ENCODE peak calls at places on chromosomes 11 and 22, in eight cellular contexts. One of them, this sample, is unnamed. For H3K27me3, the result is how much of the 10 kb centered on the place peaks cover.

GRCh38 chr11:45961841-45962240 is 39.4 kb downstream of the LARGE2 start:
- DNase-seq in cardiac muscle cell: no peak
- DNase-seq in tibial artery: no peak
- DNase-seq in SJSA1: no peak
- DNase-seq in GM23248: no peak
- DNase-seq in psoas muscle: no peak
- DNase-seq in pancreas: no peak
- DNase-seq in dorsolateral prefrontal cortex: no peak
- DNase-seq in this sample: no peak

GRCh38 chr11:108906329-108906728 is 241.5 kb downstream of the DDX10 start:
- DNase-seq in psoas muscle: no peak
- DNase-seq in dorsolateral prefrontal cortex: no peak
- DNase-seq in tibial artery: no peak
- DNase-seq in SJSA1: no peak
- DNase-seq in pancreas: no peak
- DNase-seq in cardiac muscle cell: peak
- DNase-seq in GM23248: peak
- DNase-seq in this sample: no peak

GRCh38 chr11:97722065-97722464 is 1298.7 kb upstream of the CNTN5 start:
- DNase-seq in SJSA1: peak
- DNase-seq in pancreas: no peak
- DNase-seq in dorsolateral prefrontal cortex: no peak
- DNase-seq in tibial artery: no peak
- DNase-seq in GM23248: no peak
- DNase-seq in psoas muscle: no peak
- DNase-seq in cardiac muscle cell: peak
- DNase-seq in this sample: peak

GRCh38 chr11:58394195-58394594 is 12.5 kb downstream of the OR5B3 start:
- DNase-seq in GM23248: peak
- DNase-seq in dorsolateral prefrontal cortex: no peak
- DNase-seq in psoas muscle: no peak
- DNase-seq in cardiac muscle cell: peak
- DNase-seq in SJSA1: peak
- DNase-seq in tibial artery: no peak
- DNase-seq in pancreas: no peak
- DNase-seq in this sample: peak

GRCh38 chr22:35697142-35697541 is 20.5 kb upstream of the APOL5 start:
- DNase-seq in cardiac muscle cell: no peak
- DNase-seq in pancreas: no peak
- DNase-seq in dorsolateral prefrontal cortex: no peak
- DNase-seq in GM23248: no peak
- DNase-seq in psoas muscle: no peak
- DNase-seq in tibial artery: no peak
- DNase-seq in SJSA1: no peak
- DNase-seq in this sample: no peak

GRCh38 chr11:76698321-76699043 is 27.9 kb upstream of the LRRC32 start:
- DNase-seq in psoas muscle: no peak
- DNase-seq in dorsolateral prefrontal cortex: no peak
- DNase-seq in GM23248: peak
- DNase-seq in SJSA1: no peak
- DNase-seq in pancreas: no peak
- DNase-seq in cardiac muscle cell: no peak
- DNase-seq in tibial artery: no peak
- DNase-seq in this sample: peak

GRCh38 chr11:7706377-7706776 is at the start of gene OVCH2:
- DNase-seq in SJSA1: no peak
- DNase-seq in psoas muscle: no peak
- DNase-seq in dorsolateral prefrontal cortex: no peak
- DNase-seq in tibial artery: no peak
- DNase-seq in GM23248: no peak
- DNase-seq in cardiac muscle cell: no peak
- DNase-seq in pancreas: no peak
- DNase-seq in this sample: no peak

GRCh38 chr11:2797741-2798361 is 87.7 kb downstream of the CDKN1C start:
- DNase-seq in GM23248: no peak
- DNase-seq in cardiac muscle cell: no peak
- DNase-seq in psoas muscle: peak
- DNase-seq in tibial artery: peak
- DNase-seq in dorsolateral prefrontal cortex: peak
- DNase-seq in pancreas: peak
- DNase-seq in SJSA1: no peak
- DNase-seq in this sample: peak

GRCh38 chr22:18068381-18068988 is 9.3 kb upstream of the PEX26 start:
- DNase-seq in cardiac muscle cell: no peak
- DNase-seq in GM23248: peak
- DNase-seq in tibial artery: no peak
- DNase-seq in dorsolateral prefrontal cortex: no peak
- DNase-seq in pancreas: no peak
- DNase-seq in SJSA1: peak
- DNase-seq in psoas muscle: no peak
- DNase-seq in this sample: no peak

GRCh38 chr11:100525197-100525596 is 161.9 kb upstream of the ARHGAP42 start:
- DNase-seq in GM23248: no peak
- DNase-seq in dorsolateral prefrontal cortex: no peak
- DNase-seq in cardiac muscle cell: no peak
- DNase-seq in SJSA1: no peak
- DNase-seq in pancreas: no peak
- DNase-seq in tibial artery: no peak
- DNase-seq in psoas muscle: no peak
- DNase-seq in this sample: no peak

GRCh38 chr11:65657426-65657825 is 5.3 kb downstream of the RELA start:
- DNase-seq in GM23248: no peak
- DNase-seq in pancreas: no peak
- DNase-seq in cardiac muscle cell: no peak
- DNase-seq in tibial artery: no peak
- DNase-seq in dorsolateral prefrontal cortex: no peak
- DNase-seq in psoas muscle: no peak
- DNase-seq in SJSA1: no peak
- DNase-seq in this sample: no peak

GRCh38 chr22:41247703-41248102 is 7.0 kb upstream of the CHADL start:
- DNase-seq in GM23248: no peak
- DNase-seq in pancreas: no peak
- DNase-seq in cardiac muscle cell: no peak
- DNase-seq in psoas muscle: no peak
- DNase-seq in tibial artery: no peak
- DNase-seq in SJSA1: no peak
- DNase-seq in dorsolateral prefrontal cortex: no peak
- DNase-seq in this sample: no peak

GRCh38 chr22:32617271-32617670 is 142.7 kb downstream of the FBXO7 start:
- DNase-seq in psoas muscle: no peak
- DNase-seq in pancreas: no peak
- DNase-seq in cardiac muscle cell: peak
- DNase-seq in dorsolateral prefrontal cortex: no peak
- DNase-seq in SJSA1: peak
- DNase-seq in GM23248: peak
- DNase-seq in tibial artery: no peak
- DNase-seq in this sample: no peak

GRCh38 chr11:115941481-115941993 is 437.3 kb upstream of the CADM1 start:
- DNase-seq in psoas muscle: peak
- DNase-seq in GM23248: no peak
- DNase-seq in dorsolateral prefrontal cortex: peak
- DNase-seq in cardiac muscle cell: peak
- DNase-seq in SJSA1: peak
- DNase-seq in pancreas: peak
- DNase-seq in tibial artery: peak
- DNase-seq in this sample: no peak

GRCh38 chr11:45669956-45670355 is 4.5 kb upstream of the CHST1 start:
- DNase-seq in dorsolateral prefrontal cortex: no peak
- DNase-seq in tibial artery: no peak
- DNase-seq in SJSA1: no peak
- DNase-seq in pancreas: no peak
- DNase-seq in GM23248: no peak
- DNase-seq in psoas muscle: no peak
- DNase-seq in cardiac muscle cell: no peak
- DNase-seq in this sample: no peak

GRCh38 chr22:29951675-29952413 is 68.9 kb downstream of the MTMR3 start:
- DNase-seq in tibial artery: no peak
- DNase-seq in dorsolateral prefrontal cortex: no peak
- DNase-seq in psoas muscle: no peak
- DNase-seq in pancreas: no peak
- DNase-seq in cardiac muscle cell: no peak
- DNase-seq in SJSA1: no peak
- DNase-seq in GM23248: no peak
- DNase-seq in this sample: no peak

GRCh38 chr11:112106070-112106469 is 19.4 kb downstream of the SDHD start:
- DNase-seq in pancreas: no peak
- DNase-seq in tibial artery: no peak
- DNase-seq in psoas muscle: no peak
- DNase-seq in dorsolateral prefrontal cortex: no peak
- DNase-seq in cardiac muscle cell: no peak
- DNase-seq in SJSA1: no peak
- DNase-seq in GM23248: no peak
- DNase-seq in this sample: no peak

GRCh38 chr22:46139895-46140350 is 10.4 kb upstream of the PPARA start:
- DNase-seq in pancreas: peak
- DNase-seq in psoas muscle: peak
- DNase-seq in tibial artery: no peak
- DNase-seq in dorsolateral prefrontal cortex: no peak
- DNase-seq in cardiac muscle cell: no peak
- DNase-seq in SJSA1: no peak
- DNase-seq in GM23248: no peak
- DNase-seq in this sample: peak

GRCh38 chr11:112751312-112751711 is 209.9 kb upstream of the NCAM1 start:
- DNase-seq in SJSA1: no peak
- DNase-seq in GM23248: no peak
- DNase-seq in psoas muscle: no peak
- DNase-seq in tibial artery: no peak
- DNase-seq in cardiac muscle cell: no peak
- DNase-seq in pancreas: no peak
- DNase-seq in dorsolateral prefrontal cortex: no peak
- DNase-seq in this sample: peak

GRCh38 chr11:58471892-58472291 is 29.9 kb upstream of the OR5B12 start:
- DNase-seq in tibial artery: no peak
- DNase-seq in cardiac muscle cell: no peak
- DNase-seq in dorsolateral prefrontal cortex: no peak
- DNase-seq in pancreas: no peak
- DNase-seq in SJSA1: no peak
- DNase-seq in GM23248: no peak
- DNase-seq in psoas muscle: no peak
- DNase-seq in this sample: no peak

GRCh38 chr11:120240866-120241265 is 926 bp downstream of the POU2F3 start:
- DNase-seq in dorsolateral prefrontal cortex: no peak
- DNase-seq in pancreas: no peak
- DNase-seq in psoas muscle: no peak
- DNase-seq in cardiac muscle cell: no peak
- DNase-seq in SJSA1: no peak
- DNase-seq in tibial artery: no peak
- DNase-seq in GM23248: no peak
- DNase-seq in this sample: no peak
- H3K27me3 ChIP-seq in dorsolateral prefrontal cortex: under half
- H3K27me3 ChIP-seq in pancreas: under half
- H3K27me3 ChIP-seq in psoas muscle: half or more
- H3K27me3 ChIP-seq in cardiac muscle cell: half or more
- H3K27me3 ChIP-seq in SJSA1: under half
- H3K27me3 ChIP-seq in tibial artery: half or more
- H3K27me3 ChIP-seq in GM23248: under half
- H3K27me3 ChIP-seq in this sample: under half

GRCh38 chr11:8870461-8871282 is 40.3 kb upstream of the AKIP1 start:
- DNase-seq in SJSA1: peak
- DNase-seq in GM23248: peak
- DNase-seq in dorsolateral prefrontal cortex: peak
- DNase-seq in pancreas: peak
- DNase-seq in cardiac muscle cell: peak
- DNase-seq in psoas muscle: peak
- DNase-seq in tibial artery: peak
- DNase-seq in this sample: peak
- H3K27ac ChIP-seq in SJSA1: peak
- H3K27ac ChIP-seq in GM23248: peak
- H3K27ac ChIP-seq in dorsolateral prefrontal cortex: peak
- H3K27ac ChIP-seq in pancreas: peak
- H3K27ac ChIP-seq in cardiac muscle cell: peak
- H3K27ac ChIP-seq in psoas muscle: peak
- H3K27ac ChIP-seq in tibial artery: peak
- H3K27ac ChIP-seq in this sample: peak

DNA sequence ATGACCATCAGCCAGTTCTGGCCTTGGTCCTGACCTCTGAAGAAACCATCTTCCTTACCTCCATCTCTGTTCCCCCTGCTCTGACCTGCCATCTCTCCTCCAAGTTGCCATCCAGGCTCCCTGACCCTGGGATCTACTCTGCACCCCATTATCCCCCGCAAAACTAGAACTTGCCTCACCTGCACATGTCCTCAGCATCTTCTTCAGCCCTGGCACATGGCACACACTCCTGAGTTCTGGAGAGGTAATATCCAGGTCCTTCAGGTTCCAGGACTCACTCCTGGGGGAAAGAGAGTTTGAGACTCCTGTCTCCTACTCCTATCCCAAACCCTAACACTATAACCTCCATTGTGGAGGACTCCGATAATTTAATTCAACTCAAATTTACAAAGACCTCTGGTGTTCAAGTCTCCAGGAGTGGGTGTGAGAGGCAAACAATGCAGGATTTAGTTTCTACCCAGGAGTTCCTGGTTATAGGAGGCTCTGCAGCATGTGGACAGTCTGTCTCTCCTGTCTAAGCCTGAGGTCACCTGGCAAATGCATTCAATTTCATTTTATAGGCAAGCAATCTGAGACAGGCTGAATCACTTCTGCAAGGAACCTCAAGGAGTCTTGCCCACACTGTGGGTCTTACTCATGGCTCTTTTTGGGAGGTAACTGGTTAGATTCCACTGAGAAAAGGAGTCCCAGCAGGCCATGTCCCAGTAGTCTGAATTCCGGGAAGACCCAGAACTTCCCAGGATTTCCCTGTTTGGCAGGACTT is 7.3 kb downstream of the TRIM21 start:
- DNase-seq in cardiac muscle cell: no peak
- DNase-seq in tibial artery: no peak
- DNase-seq in SJSA1: no peak
- DNase-seq in GM23248: no peak
- DNase-seq in dorsolateral prefrontal cortex: no peak
- DNase-seq in pancreas: no peak
- DNase-seq in psoas muscle: no peak
- DNase-seq in this sample: no peak
- H3K27me3 ChIP-seq in cardiac muscle cell: under half
- H3K27me3 ChIP-seq in tibial artery: under half
- H3K27me3 ChIP-seq in SJSA1: under half
- H3K27me3 ChIP-seq in GM23248: under half
- H3K27me3 ChIP-seq in dorsolateral prefrontal cortex: under half
- H3K27me3 ChIP-seq in pancreas: under half
- H3K27me3 ChIP-seq in psoas muscle: under half
- H3K27me3 ChIP-seq in this sample: under half

DNA sequence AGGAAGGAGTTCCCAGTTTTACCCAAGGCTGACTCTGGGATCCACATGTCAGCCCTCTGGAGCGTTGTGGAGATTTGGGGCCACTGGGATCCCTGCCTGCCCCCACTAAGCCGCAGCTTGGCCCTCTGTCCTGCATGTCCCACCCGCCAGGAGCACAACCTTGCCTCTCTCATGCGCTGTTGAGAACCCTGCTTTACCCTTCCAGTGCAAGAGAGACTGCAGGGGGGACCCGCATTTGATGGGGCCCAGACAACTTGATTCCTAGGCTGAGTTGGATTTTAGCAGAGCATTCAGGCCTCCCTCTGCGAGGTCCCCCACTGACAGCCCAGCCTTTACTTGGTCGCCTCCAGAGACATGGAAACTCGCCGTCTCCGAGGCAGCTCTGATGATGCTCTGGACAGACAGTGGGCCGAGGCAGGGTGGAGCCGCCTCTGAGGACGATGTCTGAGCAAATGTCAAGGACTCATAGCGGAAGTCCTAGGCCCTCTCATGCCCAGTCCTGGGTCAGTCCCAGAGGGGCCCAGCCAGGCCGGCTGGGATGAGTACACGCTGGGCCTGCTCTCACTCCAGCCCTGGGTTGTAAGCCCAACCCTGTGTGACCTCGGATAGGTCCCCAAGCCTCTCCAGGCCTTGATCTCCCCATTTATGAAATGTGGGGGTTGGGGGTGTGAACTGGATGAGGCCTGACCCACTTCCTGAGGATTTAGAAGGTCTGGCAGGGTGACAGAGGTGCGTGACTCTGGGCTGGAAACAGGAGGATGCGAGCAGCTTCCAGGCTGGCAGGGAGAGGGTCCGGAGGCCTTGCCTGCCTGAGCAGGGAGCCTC is 590 bp downstream of the CD5 start:
- DNase-seq in dorsolateral prefrontal cortex: no peak
- DNase-seq in SJSA1: no peak
- DNase-seq in psoas muscle: no peak
- DNase-seq in GM23248: no peak
- DNase-seq in pancreas: no peak
- DNase-seq in tibial artery: no peak
- DNase-seq in cardiac muscle cell: no peak
- DNase-seq in this sample: no peak
- H3K27ac ChIP-seq in dorsolateral prefrontal cortex: no peak
- H3K27ac ChIP-seq in SJSA1: no peak
- H3K27ac ChIP-seq in psoas muscle: no peak
- H3K27ac ChIP-seq in GM23248: no peak
- H3K27ac ChIP-seq in pancreas: no peak
- H3K27ac ChIP-seq in tibial artery: no peak
- H3K27ac ChIP-seq in cardiac muscle cell: peak
- H3K27ac ChIP-seq in this sample: no peak

This sample was measured in SJCRH30.